ENCODE peak calls at places on chromosomes 11 and 22, in four cellular contexts. One of them, this sample, is unnamed.

GRCh38 chr11:116861539-116861938 is 24.1 kb upstream of the APOA1 start:
- DNase-seq in AG20443: peak; percentile 41
- DNase-seq in brain microvascular endothelial cell: peak; percentile 73
- DNase-seq in iris pigment epithelial cell: peak; percentile 76
- DNase-seq in this sample: no peak

GRCh38 chr22:26550498-26551033 is 38.3 kb upstream of the TFIP11 start:
- DNase-seq in AG20443: peak; percentile 92
- DNase-seq in brain microvascular endothelial cell: peak; percentile 87
- DNase-seq in iris pigment epithelial cell: peak; percentile 65
- DNase-seq in this sample: no peak

GRCh38 chr11:96227244-96227643 is 115.8 kb downstream of the MAML2 start:
- DNase-seq in AG20443: no peak
- DNase-seq in brain microvascular endothelial cell: no peak
- DNase-seq in iris pigment epithelial cell: no peak
- DNase-seq in this sample: no peak

GRCh38 chr22:27534720-27535125 is 266.8 kb downstream of the MN1 start:
- DNase-seq in AG20443: peak; percentile 75
- DNase-seq in brain microvascular endothelial cell: peak; percentile 67
- DNase-seq in iris pigment epithelial cell: peak; percentile 80
- DNase-seq in this sample: no peak

GRCh38 chr11:36295926-36296325 is at the start of gene PRR5L:
- DNase-seq in AG20443: no peak
- DNase-seq in brain microvascular endothelial cell: no peak
- DNase-seq in iris pigment epithelial cell: no peak
- DNase-seq in this sample: no peak

GRCh38 chr22:30535182-30535581 is 11.4 kb downstream of the SEC14L6 start:
- DNase-seq in AG20443: no peak
- DNase-seq in brain microvascular endothelial cell: no peak
- DNase-seq in iris pigment epithelial cell: no peak
- DNase-seq in this sample: no peak

GRCh38 chr11:10808553-10809372 is at the start of gene EIF4G2:
- DNase-seq in AG20443: peak; percentile 99
- DNase-seq in brain microvascular endothelial cell: peak; percentile 98
- DNase-seq in iris pigment epithelial cell: peak; percentile 99
- DNase-seq in this sample: peak; percentile 96

GRCh38 chr11:70843906-70844305 is 408.5 kb downstream of the SHANK2 start:
- DNase-seq in AG20443: no peak
- DNase-seq in brain microvascular endothelial cell: no peak
- DNase-seq in iris pigment epithelial cell: no peak
- DNase-seq in this sample: no peak

GRCh38 chr11:13229675-13230359 is 47.8 kb upstream of the BMAL1 start:
- DNase-seq in AG20443: peak; percentile 37
- DNase-seq in brain microvascular endothelial cell: no peak
- DNase-seq in iris pigment epithelial cell: no peak
- DNase-seq in this sample: no peak

GRCh38 chr11:119907934-119908760 is 179.1 kb upstream of the NECTIN1 start:
- DNase-seq in AG20443: no peak
- DNase-seq in brain microvascular endothelial cell: no peak
- DNase-seq in iris pigment epithelial cell: no peak
- DNase-seq in this sample: no peak

GRCh38 chr11:95283653-95284052 is 52.7 kb upstream of the SESN3 start:
- DNase-seq in AG20443: peak; percentile 10
- DNase-seq in brain microvascular endothelial cell: no peak
- DNase-seq in iris pigment epithelial cell: peak; percentile 36
- DNase-seq in this sample: no peak

GRCh38 chr11:1565173-1565903 is 6.7 kb downstream of the DUSP8 start:
- DNase-seq in AG20443: no peak
- DNase-seq in brain microvascular endothelial cell: no peak
- DNase-seq in iris pigment epithelial cell: no peak
- DNase-seq in this sample: no peak

GRCh38 chr11:109034341-109034696 is 369.4 kb downstream of the DDX10 start:
- DNase-seq in AG20443: no peak
- DNase-seq in brain microvascular endothelial cell: peak; percentile 85
- DNase-seq in iris pigment epithelial cell: peak; percentile 81
- DNase-seq in this sample: no peak

GRCh38 chr11:17839973-17840611 is 105.5 kb downstream of the KCNC1 start:
- DNase-seq in AG20443: no peak
- DNase-seq in brain microvascular endothelial cell: no peak
- DNase-seq in iris pigment epithelial cell: no peak
- DNase-seq in this sample: no peak

GRCh38 chr22:46027219-46028068 is 50.5 kb upstream of the WNT7B start:
- DNase-seq in AG20443: peak; percentile 64
- DNase-seq in brain microvascular endothelial cell: no peak
- DNase-seq in iris pigment epithelial cell: no peak
- DNase-seq in this sample: no peak

GRCh38 chr11:123212406-123212805 is 17.4 kb upstream of the CLMP start:
- DNase-seq in AG20443: no peak
- DNase-seq in brain microvascular endothelial cell: no peak
- DNase-seq in iris pigment epithelial cell: no peak
- DNase-seq in this sample: no peak

GRCh38 chr11:35796542-35796941 is 134.0 kb downstream of the TRIM44 start:
- DNase-seq in AG20443: no peak
- DNase-seq in brain microvascular endothelial cell: peak; percentile 40
- DNase-seq in iris pigment epithelial cell: peak; percentile 59
- DNase-seq in this sample: no peak

GRCh38 chr11:9660886-9661285 is 3.0 kb upstream of the SWAP70 start:
- DNase-seq in AG20443: no peak
- DNase-seq in brain microvascular endothelial cell: no peak
- DNase-seq in iris pigment epithelial cell: peak; percentile 68
- DNase-seq in this sample: no peak